ENCODE peak calls at places on chromosome 20, in eight cellular contexts. One of them, this sample, is unnamed.

GRCh38 chr20:62715201-62715600 is 6.6 kb downstream of the NTSR1 start:
- DNase-seq in Jurkat, Clone E6-1: no peak
- DNase-seq in C1 segment of cervical spinal cord: no peak
- DNase-seq in EL: no peak
- DNase-seq in NCI-H2081: no peak
- DNase-seq in HTR-8/SVneo: no peak
- DNase-seq in ELR: no peak
- DNase-seq in HEK293T: no peak
- DNase-seq in this sample: no peak

GRCh38 chr20:35510946-35511735 is 18.3 kb downstream of the C20orf173 start:
- DNase-seq in HEK293T: no peak
- DNase-seq in Jurkat, Clone E6-1: no peak
- DNase-seq in EL: no peak
- DNase-seq in C1 segment of cervical spinal cord: no peak
- DNase-seq in ELR: no peak
- DNase-seq in NCI-H2081: no peak
- DNase-seq in HTR-8/SVneo: no peak
- DNase-seq in this sample: no peak

GRCh38 chr20:63941282-63942060 is 14.7 kb downstream of the UCKL1 start:
- DNase-seq in NCI-H2081: peak
- DNase-seq in ELR: no peak
- DNase-seq in EL: no peak
- DNase-seq in HEK293T: peak
- DNase-seq in HTR-8/SVneo: no peak
- DNase-seq in Jurkat, Clone E6-1: peak
- DNase-seq in C1 segment of cervical spinal cord: no peak
- DNase-seq in this sample: no peak

GRCh38 chr20:51029963-51030930 is 7.3 kb upstream of the KCNG1 start:
- DNase-seq in HTR-8/SVneo: no peak
- DNase-seq in EL: no peak
- DNase-seq in Jurkat, Clone E6-1: no peak
- DNase-seq in ELR: no peak
- DNase-seq in HEK293T: no peak
- DNase-seq in C1 segment of cervical spinal cord: no peak
- DNase-seq in NCI-H2081: no peak
- DNase-seq in this sample: no peak

GRCh38 chr20:3751664-3752385 is 15.7 kb downstream of the ADISSP start:
- DNase-seq in HTR-8/SVneo: no peak
- DNase-seq in NCI-H2081: no peak
- DNase-seq in ELR: no peak
- DNase-seq in Jurkat, Clone E6-1: no peak
- DNase-seq in EL: no peak
- DNase-seq in C1 segment of cervical spinal cord: no peak
- DNase-seq in HEK293T: no peak
- DNase-seq in this sample: no peak

GRCh38 chr20:44863661-44864060 is 21.8 kb upstream of the YWHAB start:
- DNase-seq in Jurkat, Clone E6-1: no peak
- DNase-seq in HEK293T: no peak
- DNase-seq in NCI-H2081: no peak
- DNase-seq in ELR: no peak
- DNase-seq in C1 segment of cervical spinal cord: no peak
- DNase-seq in EL: no peak
- DNase-seq in HTR-8/SVneo: no peak
- DNase-seq in this sample: no peak

GRCh38 chr20:54284928-54285704 is 77.2 kb downstream of the PFDN4 start:
- DNase-seq in HEK293T: no peak
- DNase-seq in C1 segment of cervical spinal cord: no peak
- DNase-seq in Jurkat, Clone E6-1: no peak
- DNase-seq in ELR: no peak
- DNase-seq in NCI-H2081: no peak
- DNase-seq in EL: peak
- DNase-seq in HTR-8/SVneo: no peak
- DNase-seq in this sample: no peak

GRCh38 chr20:46811328-46812084 is 83.1 kb upstream of the EYA2 start:
- DNase-seq in HTR-8/SVneo: no peak
- DNase-seq in Jurkat, Clone E6-1: no peak
- DNase-seq in C1 segment of cervical spinal cord: no peak
- DNase-seq in ELR: no peak
- DNase-seq in NCI-H2081: peak
- DNase-seq in EL: no peak
- DNase-seq in HEK293T: no peak
- DNase-seq in this sample: no peak

GRCh38 chr20:24488800-24489175 is 19.4 kb downstream of the SYNDIG1 start:
- DNase-seq in HTR-8/SVneo: no peak
- DNase-seq in HEK293T: no peak
- DNase-seq in ELR: no peak
- DNase-seq in Jurkat, Clone E6-1: no peak
- DNase-seq in EL: no peak
- DNase-seq in NCI-H2081: no peak
- DNase-seq in C1 segment of cervical spinal cord: no peak
- DNase-seq in this sample: no peak

GRCh38 chr20:16368645-16369292 is 204.5 kb downstream of the KIF16B start:
- DNase-seq in HEK293T: no peak
- DNase-seq in Jurkat, Clone E6-1: no peak
- DNase-seq in EL: peak
- DNase-seq in ELR: peak
- DNase-seq in HTR-8/SVneo: no peak
- DNase-seq in NCI-H2081: no peak
- DNase-seq in C1 segment of cervical spinal cord: no peak
- DNase-seq in this sample: peak

GRCh38 chr20:43751167-43752050 is 24.6 kb upstream of the GTSF1L start:
- DNase-seq in C1 segment of cervical spinal cord: no peak
- DNase-seq in NCI-H2081: no peak
- DNase-seq in Jurkat, Clone E6-1: peak
- DNase-seq in HTR-8/SVneo: peak
- DNase-seq in ELR: peak
- DNase-seq in EL: peak
- DNase-seq in HEK293T: no peak
- DNase-seq in this sample: no peak

GRCh38 chr20:1702288-1702687 is 44.7 kb upstream of the SIRPG start:
- DNase-seq in ELR: peak
- DNase-seq in HTR-8/SVneo: no peak
- DNase-seq in HEK293T: no peak
- DNase-seq in EL: no peak
- DNase-seq in C1 segment of cervical spinal cord: no peak
- DNase-seq in NCI-H2081: no peak
- DNase-seq in Jurkat, Clone E6-1: peak
- DNase-seq in this sample: no peak

GRCh38 chr20:38927902-38928578 is 1.8 kb downstream of the FAM83D start:
- DNase-seq in EL: peak
- DNase-seq in C1 segment of cervical spinal cord: no peak
- DNase-seq in ELR: peak
- DNase-seq in HTR-8/SVneo: no peak
- DNase-seq in HEK293T: no peak
- DNase-seq in NCI-H2081: no peak
- DNase-seq in Jurkat, Clone E6-1: no peak
- DNase-seq in this sample: no peak